ENCODE peak calls at places on chromosomes 1 and 21, in nine cellular contexts. X is effector memory CD4-positive, alpha-beta T cell; J is cardiac fibroblast; S is AG10803; L is WERI-Rb-1; K is astrocyte of the cerebellum; A is AG04450; T is adrenal gland; H is neural progenitor cell. W is an unnamed sample.

GRCh38 chr1:31712625-31713024 is 8.8 kb upstream of the COL16A1 start:
- DNase-seq in T (peak), K (no peak), H (no peak), X (no peak), J (peak), L (no peak), S (peak), A (peak), W (peak)

GRCh38 chr1:29540801-29541357 is 304.6 kb downstream of the PTPRU start:
- DNase-seq in S (no peak), K (no peak), H (no peak), L (no peak), T (no peak), A (no peak), X (no peak), J (no peak), W (no peak)

GRCh38 chr21:46029201-46029924 is 47.8 kb downstream of the COL6A1 start:
- DNase-seq in A (no peak), S (no peak), J (no peak), L (no peak), X (no peak), H (no peak), T (no peak), K (no peak), W (no peak)

GRCh38 chr1:68558321-68559026 is 61.6 kb upstream of the DEPDC1 start:
- DNase-seq in J (peak), S (no peak), K (no peak), L (no peak), X (no peak), T (no peak), A (no peak), H (no peak), W (no peak)

GRCh38 chr21:45102391-45102932 is 28.1 kb downstream of the ADARB1 start:
- DNase-seq in A (no peak), T (peak), L (no peak), H (no peak), S (peak), K (no peak), X (no peak), J (peak), W (peak)

GRCh38 chr1:230170610-230171009 is 103.6 kb downstream of the GALNT2 start:
- DNase-seq in L (no peak), H (no peak), T (no peak), J (no peak), K (no peak), A (no peak), S (no peak), X (no peak), W (no peak)

GRCh38 chr1:22536506-22536905 is 26.8 kb upstream of the EPHA8 start:
- DNase-seq in H (no peak), K (no peak), T (peak), S (peak), X (no peak), A (no peak), L (no peak), J (peak), W (no peak)

GRCh38 chr1:84603941-84604830 is 29.9 kb upstream of the CTBS start:
- DNase-seq in J (peak), H (peak), L (peak), K (no peak), S (peak), T (peak), A (no peak), X (no peak), W (peak)

GRCh38 chr1:111878096-111878495 is 111.4 kb downstream of the KCND3 start:
- DNase-seq in H (no peak), X (no peak), S (no peak), A (no peak), J (no peak), T (no peak), L (no peak), K (no peak), W (no peak)

GRCh38 chr1:93779540-93780121 is 98.0 kb upstream of the BCAR3 start:
- DNase-seq in X (no peak), K (peak), H (no peak), L (no peak), T (no peak), A (peak), S (peak), J (peak), W (peak)

GRCh38 chr1:2194319-2194897 is at the start of gene FAAP20:
- DNase-seq in J (peak), X (no peak), A (no peak), S (peak), H (peak), L (peak), K (no peak), T (no peak), W (peak)

GRCh38 chr1:7608628-7609295 is 162.3 kb upstream of the VAMP3 start:
- DNase-seq in L (no peak), A (no peak), S (no peak), J (no peak), T (peak), H (no peak), X (no peak), K (no peak), W (peak)

GRCh38 chr1:115665746-115666145 is 24.0 kb downstream of the VANGL1 start:
- DNase-seq in X (no peak), T (no peak), S (no peak), A (no peak), H (no peak), K (no peak), L (no peak), J (no peak), W (no peak)

GRCh38 chr1:234691567-234691966 is 81.6 kb upstream of the IRF2BP2 start:
- DNase-seq in H (no peak), T (no peak), A (no peak), S (peak), K (no peak), J (peak), L (no peak), X (no peak), W (no peak)

GRCh38 chr1:185693654-185694053 is 40.5 kb upstream of the HMCN1 start:
- DNase-seq in T (no peak), X (no peak), H (no peak), S (no peak), J (no peak), L (no peak), K (no peak), A (no peak), W (no peak)

GRCh38 chr1:185695299-185695698 is 38.9 kb upstream of the HMCN1 start:
- DNase-seq in T (no peak), A (no peak), S (no peak), J (no peak), K (no peak), X (no peak), L (no peak), H (no peak), W (peak)

GRCh38 chr1:185696419-185697150 is 37.6 kb upstream of the HMCN1 start:
- DNase-seq in A (no peak), J (no peak), L (no peak), T (no peak), X (no peak), H (no peak), S (peak), K (no peak), W (no peak)

GRCh38 chr1:185690527-185690926 is 43.7 kb upstream of the HMCN1 start:
- DNase-seq in L (no peak), K (no peak), J (no peak), S (no peak), X (no peak), A (no peak), H (no peak), T (no peak), W (no peak)

DNA sequence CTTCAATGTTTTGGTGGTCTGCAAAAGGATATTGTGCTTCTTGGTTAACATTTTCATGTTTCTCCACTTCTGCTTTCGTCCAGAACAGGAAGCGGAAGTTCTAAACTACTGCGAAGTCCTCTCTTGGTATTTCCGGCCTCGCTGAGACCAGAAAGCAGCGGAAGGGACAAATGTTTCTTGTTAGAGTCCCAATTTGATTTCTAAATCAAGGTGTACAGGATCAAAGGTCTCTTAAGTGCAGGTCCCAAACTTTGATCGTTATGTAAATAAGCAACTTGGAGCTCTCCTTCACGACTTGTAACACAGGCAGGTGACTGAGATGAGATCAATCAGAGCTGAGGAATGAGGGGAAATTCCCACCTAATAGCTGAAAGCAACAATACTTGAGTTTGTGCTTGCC is 40.1 kb upstream of the HMCN1 start:
- DNase-seq in L (no peak), A (no peak), S (no peak), X (no peak), J (peak), H (no peak), K (no peak), T (no peak), W (no peak)
- H3K4me3 ChIP-seq in L (no peak), A (no peak), S (no peak), X (peak), J (no peak), H (no peak), K (no peak), T (peak), W (no peak)

GRCh38 chr1:26276432-26276838 is 3.5 kb upstream of the SH3BGRL3 start:
- DNase-seq in S (no peak), L (no peak), J (no peak), A (no peak), T (no peak), K (no peak), X (no peak), H (no peak), W (no peak)
- H3K4me3 ChIP-seq in S (no peak), L (no peak), J (no peak), A (no peak), T (no peak), K (no peak), X (peak), H (no peak), W (no peak)

DNA sequence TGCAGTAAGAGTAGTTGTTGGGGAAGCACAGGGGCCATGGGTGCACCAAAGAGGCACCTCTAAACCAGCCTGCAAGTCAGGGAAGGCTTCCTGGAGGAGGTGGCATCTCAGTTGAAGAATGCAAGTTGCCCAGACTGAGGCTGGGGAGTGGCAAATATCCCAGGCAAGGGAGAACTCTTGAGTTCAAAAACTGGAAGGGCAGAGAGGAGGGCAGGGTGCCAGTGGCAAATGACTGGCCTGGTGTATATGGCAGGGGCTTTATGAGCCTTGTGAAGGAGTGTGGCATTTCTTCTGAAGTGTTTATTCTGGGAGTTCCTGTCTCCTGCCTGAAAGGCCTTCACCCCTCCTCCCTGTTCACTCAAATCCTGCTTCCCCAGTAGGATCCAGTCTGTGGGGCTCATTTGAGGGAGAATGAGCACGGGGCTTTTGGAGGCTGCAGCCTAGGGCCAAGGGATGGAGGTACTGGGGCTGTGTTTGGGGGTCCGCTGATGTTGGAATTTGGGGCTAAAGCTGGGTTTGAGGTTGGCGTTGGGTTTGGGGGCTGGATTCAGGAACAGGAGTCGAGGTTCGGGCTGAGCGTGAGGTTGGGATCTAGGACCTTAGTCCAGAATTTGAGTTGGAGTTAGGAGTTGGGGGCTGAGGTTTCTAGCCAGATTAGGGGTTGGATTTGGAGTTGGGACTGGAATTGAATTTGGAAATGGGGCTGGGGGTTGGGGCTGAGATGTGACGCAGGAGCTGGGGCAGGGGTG is at the start of gene TMEM125:
- DNase-seq in T (no peak), H (no peak), S (no peak), A (no peak), K (no peak), X (no peak), J (no peak), L (no peak), W (no peak)
- H3K4me3 ChIP-seq in T (no peak), H (peak), S (no peak), A (no peak), K (no peak), X (peak), J (no peak), L (no peak), W (no peak)

GRCh38 chr1:109132980-109133379 is 19.1 kb downstream of the ELAPOR1 start:
- DNase-seq in H (no peak), T (no peak), A (no peak), X (no peak), J (no peak), L (no peak), S (no peak), K (no peak), W (no peak)
- H3K4me3 ChIP-seq in H (no peak), T (no peak), A (no peak), X (no peak), J (no peak), L (no peak), S (no peak), K (no peak), W (no peak)

GRCh38 chr1:224358288-224358687 is 1.6 kb downstream of the CNIH4 start:
- DNase-seq in L (no peak), A (no peak), H (no peak), K (no peak), S (no peak), X (no peak), J (no peak), T (no peak), W (no peak)
- H3K4me3 ChIP-seq in L (no peak), A (peak), H (peak), K (peak), S (peak), X (peak), J (no peak), T (no peak), W (no peak)

W was measured in mesendoderm.